ENCODE peak calls at places on chromosomes 6 and 20, in ten cellular contexts. O, L, X, R, J, H, D, I, C and G are unnamed samples.

GRCh38 chr6:107116328-107116892 is 1.1 kb upstream of the BEND3 start:
- DNase-seq in C (no peak), I (peak; percentile 25), D (no peak), J (no peak), L (peak; percentile 57), X (no peak), O (peak; percentile 18), H (no peak), R (peak; percentile 79), G (peak; percentile 86)

GRCh38 chr20:37526839-37527637 is 638 bp downstream of the BLCAP start:
- DNase-seq in D (no peak), J (peak; percentile 39), C (no peak), H (no peak), L (peak; percentile 33), X (peak; percentile 27), O (peak; percentile 22), R (peak; percentile 85), I (peak; percentile 25), G (peak; percentile 24)

GRCh38 chr6:146871613-146872465 is 273.1 kb downstream of the ADGB start:
- DNase-seq in X (no peak), I (no peak), H (no peak), J (no peak), D (no peak), R (no peak), L (no peak), O (no peak), C (peak; percentile 28), G (no peak)

GRCh38 chr6:46059608-46060007 is 43.9 kb upstream of the CLIC5 start:
- DNase-seq in L (no peak), O (no peak), R (no peak), J (no peak), D (no peak), X (no peak), I (no peak), H (no peak), C (no peak), G (peak; percentile 8)

GRCh38 chr6:144284753-144285547 is at the start of gene UTRN:
- DNase-seq in C (peak; percentile 74), X (peak; percentile 79), I (peak; percentile 85), D (peak; percentile 73), O (peak; percentile 80), J (peak; percentile 88), H (peak; percentile 71), L (peak; percentile 75), R (peak; percentile 96), G (peak; percentile 88)

GRCh38 chr20:35478804-35479472 is 23.5 kb downstream of the CEP250 start:
- DNase-seq in R (no peak), O (peak; percentile 26), I (no peak), L (no peak), C (peak; percentile 77), J (no peak), D (no peak), H (no peak), X (no peak), G (peak; percentile 71)

GRCh38 chr20:57685134-57685851 is 24.5 kb downstream of the PMEPA1 start:
- DNase-seq in H (no peak), C (no peak), X (no peak), D (no peak), L (no peak), J (no peak), O (no peak), R (no peak), I (no peak), G (no peak)

GRCh38 chr20:36908603-36909002 is 32.7 kb downstream of the TLDC2 start:
- DNase-seq in J (no peak), I (no peak), D (no peak), C (no peak), L (no peak), R (peak; percentile 28), X (no peak), O (no peak), H (no peak), G (no peak)

GRCh38 chr6:134512946-134513345 is 195.0 kb upstream of the SGK1 start:
- DNase-seq in O (no peak), D (no peak), I (peak; percentile 55), X (peak; percentile 31), C (no peak), L (no peak), R (no peak), H (no peak), J (peak; percentile 72), G (peak; percentile 27)

GRCh38 chr6:76351275-76351674 is 278.8 kb upstream of the IMPG1 start:
- DNase-seq in I (no peak), L (no peak), H (no peak), D (no peak), J (no peak), X (no peak), O (peak; percentile 12), R (no peak), C (peak; percentile 4), G (peak; percentile 31)

GRCh38 chr20:8156603-8157079 is 24.6 kb downstream of the PLCB1 start:
- DNase-seq in L (no peak), H (no peak), I (peak; percentile 39), C (peak; percentile 90), J (no peak), D (no peak), R (no peak), O (peak; percentile 52), X (peak; percentile 59), G (peak; percentile 13)

GRCh38 chr6:119128252-119128912 is 49.9 kb upstream of the FAM184A start:
- DNase-seq in H (no peak), D (no peak), J (no peak), X (no peak), O (no peak), L (no peak), C (no peak), I (no peak), R (no peak), G (no peak)

GRCh38 chr6:161111256-161111655 is 119.7 kb downstream of the MAP3K4 start:
- DNase-seq in R (no peak), L (no peak), J (no peak), I (no peak), O (no peak), X (no peak), H (no peak), D (no peak), C (no peak), G (no peak)

GRCh38 chr6:127146935-127147334 is 28.5 kb downstream of the RSPO3 start:
- DNase-seq in J (no peak), D (no peak), R (no peak), H (no peak), C (no peak), L (no peak), X (peak; percentile 82), O (peak; percentile 46), I (no peak), G (peak; percentile 34)

GRCh38 chr6:73691512-73691911 is 4.5 kb upstream of the CD109 start:
- DNase-seq in R (no peak), D (no peak), L (no peak), H (no peak), X (peak; percentile 55), O (no peak), C (no peak), I (no peak), J (no peak), G (no peak)

GRCh38 chr6:153117986-153118886 is 12.8 kb downstream of the RGS17 start:
- DNase-seq in H (no peak), X (peak; percentile 83), O (peak; percentile 80), I (no peak), R (no peak), D (no peak), J (no peak), L (no peak), C (no peak), G (peak; percentile 42)

GRCh38 chr6:101663099-101663498 is 269.6 kb downstream of the GRIK2 start:
- DNase-seq in L (no peak), D (no peak), J (no peak), O (no peak), X (no peak), H (no peak), I (no peak), C (no peak), R (no peak), G (no peak)

GRCh38 chr6:24690561-24690960 is 23.7 kb downstream of the ACOT13 start:
- DNase-seq in O (no peak), L (no peak), X (no peak), D (no peak), H (no peak), R (no peak), J (no peak), I (no peak), C (no peak), G (no peak)

GRCh38 chr6:111605100-111605748 is 454 bp downstream of the TRAF3IP2 start:
- DNase-seq in D (peak; percentile 83), O (peak; percentile 29), I (peak; percentile 81), J (peak; percentile 76), L (peak; percentile 53), C (no peak), H (peak; percentile 59), R (peak; percentile 96), X (peak; percentile 86), G (peak; percentile 72)
- TF ChIP-seq POLR2A in D (no peak), O (no peak), I (no peak), J (no peak), L (no peak), C (no peak), H (no peak), R (no peak), X (no peak), G (peak; percentile 6)

GRCh38 chr6:116229287-116229913 is 24.5 kb downstream of the TSPYL4 start:
- DNase-seq in R (peak; percentile 91), I (peak; percentile 66), C (no peak), J (peak; percentile 84), H (no peak), X (peak; percentile 91), D (peak; percentile 86), L (peak; percentile 49), O (peak; percentile 40), G (no peak)
- TF ChIP-seq POLR2A in R (no peak), I (no peak), C (no peak), J (no peak), H (no peak), X (no peak), D (no peak), L (no peak), O (no peak), G (no peak)

GRCh38 chr20:48827880-48828733 is at the start of gene PREX1:
- DNase-seq in X (peak; percentile 61), C (no peak), O (peak; percentile 89), R (peak; percentile 91), I (peak; percentile 78), D (peak; percentile 45), H (peak; percentile 73), J (peak; percentile 89), L (peak; percentile 89), G (peak; percentile 94)
- TF ChIP-seq POLR2A in X (no peak), C (no peak), O (peak; percentile 47), R (no peak), I (peak; percentile 7), D (peak; percentile 25), H (no peak), J (peak; percentile 59), L (no peak), G (peak; percentile 42)

DNA sequence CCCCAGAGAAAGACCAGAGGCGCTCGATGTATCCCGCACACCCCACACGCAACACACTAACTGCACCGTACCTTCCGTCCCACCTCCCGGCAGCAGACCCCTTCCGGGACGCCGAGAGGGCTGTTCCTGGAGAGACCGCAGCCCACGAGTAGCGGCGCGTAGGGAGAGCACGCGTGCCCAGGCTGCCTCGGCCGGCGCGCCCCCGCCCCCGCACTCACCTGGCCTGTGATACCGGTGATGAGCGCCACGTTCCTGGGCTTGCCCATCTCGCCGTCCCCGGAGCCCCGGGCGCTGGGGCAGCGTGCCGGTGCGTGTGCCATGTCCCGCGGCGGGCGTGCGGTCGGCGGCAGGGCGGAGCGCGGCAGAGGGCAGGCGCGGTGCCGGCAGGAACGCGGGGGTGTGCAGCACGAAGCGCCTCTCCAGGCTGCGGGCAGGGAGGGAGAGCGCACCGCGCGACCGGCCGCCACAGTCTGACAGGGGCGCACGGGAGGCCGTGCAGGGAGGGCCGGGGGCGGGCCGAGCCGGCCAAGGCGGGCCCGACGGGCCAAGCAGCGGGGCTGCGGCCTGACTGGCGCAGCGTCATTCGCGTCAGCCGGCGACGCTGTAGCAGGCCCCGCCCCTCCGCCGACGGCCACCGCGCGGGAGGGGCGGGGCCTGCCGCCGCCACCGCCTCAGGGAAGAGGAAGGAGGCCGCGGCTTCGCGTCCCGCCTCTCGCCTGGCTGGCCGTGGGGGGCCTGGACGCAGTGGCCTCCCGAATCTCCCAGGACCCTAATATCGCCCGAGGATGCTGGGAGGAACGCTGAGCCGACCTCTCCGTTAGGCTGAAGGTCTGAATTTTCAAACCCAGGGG is at the start of gene GMDS:
- DNase-seq in I (peak; percentile 78), C (peak; percentile 85), J (peak; percentile 91), L (peak; percentile 90), X (peak; percentile 91), H (peak; percentile 76), R (peak; percentile 95), D (peak; percentile 65), O (peak; percentile 79), G (peak; percentile 93)
- TF ChIP-seq POLR2A in I (peak; percentile 75), C (peak; percentile 87), J (peak; percentile 97), L (no peak), X (peak; percentile 86), H (peak; percentile 26), R (no peak), D (peak; percentile 75), O (peak; percentile 64), G (peak; percentile 78)